ENCODE peak calls at places on chromosomes 2 and 18, in six cellular contexts. A is NCI-H510A, C is tibial artery, Z is NCI-H2171 treated with DMSO at 0.1 percent for 48 hours, D is NCI-H1105, N is mesenteric fat pad. U is an unnamed sample.

GRCh38 chr2:218252509-218253247 is 8.1 kb upstream of the GPBAR1 start:
- DNase-seq in A (no peak), C (no peak), Z (no peak), D (no peak), N (peak), U (peak)

GRCh38 chr2:133063792-133064191 is 393.8 kb upstream of the LYPD1 start:
- DNase-seq in A (no peak), C (no peak), Z (no peak), D (no peak), N (no peak), U (no peak)

GRCh38 chr18:8406486-8407250 is 202.6 kb upstream of the RAB12 start:
- DNase-seq in A (no peak), C (no peak), Z (no peak), D (no peak), N (no peak), U (no peak)

GRCh38 chr2:113157108-113157896 is 16.5 kb upstream of the PSD4 start:
- DNase-seq in A (peak), C (no peak), Z (peak), D (peak), N (peak), U (no peak)

GRCh38 chr2:171735991-171736710 is 48.9 kb downstream of the DYNC1I2 start:
- DNase-seq in A (no peak), C (no peak), Z (no peak), D (no peak), N (no peak), U (no peak)

GRCh38 chr18:48393170-48393569 is 16.0 kb downstream of the ZBTB7C start:
- DNase-seq in A (no peak), C (no peak), Z (no peak), D (no peak), N (no peak), U (no peak)

GRCh38 chr18:76679877-76680276 is 142.5 kb upstream of the ZNF236 start:
- DNase-seq in A (peak), C (no peak), Z (no peak), D (no peak), N (no peak), U (no peak)

GRCh38 chr2:224948859-224949258 is 93.4 kb downstream of the DOCK10 start:
- DNase-seq in A (no peak), C (peak), Z (no peak), D (no peak), N (no peak), U (no peak)

GRCh38 chr2:101446869-101447268 is 28.0 kb downstream of the RFX8 start:
- DNase-seq in A (no peak), C (no peak), Z (no peak), D (no peak), N (no peak), U (no peak)

GRCh38 chr2:218615868-218616315 is 8.2 kb downstream of the PLCD4 start:
- DNase-seq in A (no peak), C (no peak), Z (no peak), D (no peak), N (no peak), U (no peak)

GRCh38 chr2:233464056-233464455 is 102.5 kb downstream of the USP40 start:
- DNase-seq in A (no peak), C (no peak), Z (no peak), D (no peak), N (no peak), U (no peak)

GRCh38 chr18:25134858-25135257 is 217.1 kb downstream of the ZNF521 start:
- DNase-seq in A (no peak), C (no peak), Z (no peak), D (no peak), N (no peak), U (no peak)

GRCh38 chr2:226754821-226755536 is 44.6 kb downstream of the IRS1 start:
- DNase-seq in A (no peak), C (no peak), Z (no peak), D (no peak), N (no peak), U (no peak)

GRCh38 chr2:216792222-216793001 is 67.5 kb downstream of the TNP1 start:
- DNase-seq in A (peak), C (peak), Z (peak), D (no peak), N (no peak), U (peak)

GRCh38 chr2:95361216-95361980 is 41.1 kb upstream of the FAHD2A start:
- DNase-seq in A (no peak), C (peak), Z (no peak), D (no peak), N (peak), U (no peak)

GRCh38 chr2:176147790-176148496 is 3.4 kb upstream of the HOXD4 start:
- DNase-seq in A (no peak), C (no peak), Z (no peak), D (no peak), N (peak), U (no peak)

GRCh38 chr2:86336350-86337234 is 834 bp downstream of the REEP1 start:
- DNase-seq in A (no peak), C (no peak), Z (peak), D (no peak), N (no peak), U (no peak)

GRCh38 chr2:72182547-72183460 is 35.1 kb upstream of the CYP26B1 start:
- DNase-seq in A (no peak), C (no peak), Z (no peak), D (no peak), N (no peak), U (no peak)

GRCh38 chr2:196618661-196619060 is 20.9 kb upstream of the CCDC150 start:
- DNase-seq in A (no peak), C (no peak), Z (no peak), D (no peak), N (no peak), U (no peak)

GRCh38 chr2:239853706-239854327 is 171.3 kb downstream of the NDUFA10 start:
- DNase-seq in A (no peak), C (no peak), Z (no peak), D (no peak), N (no peak), U (no peak)

GRCh38 chr2:209974566-209974965 is 27.9 kb upstream of the RPE start:
- DNase-seq in A (no peak), C (no peak), Z (no peak), D (no peak), N (no peak), U (no peak)

GRCh38 chr2:125543968-125544514 is 1111.9 kb upstream of the GYPC start:
- DNase-seq in A (no peak), C (no peak), Z (no peak), D (no peak), N (no peak), U (no peak)

GRCh38 chr18:13418013-13418710 is 199.6 kb downstream of the LDLRAD4 start:
- DNase-seq in A (no peak), C (no peak), Z (no peak), D (no peak), N (no peak), U (no peak)

GRCh38 chr2:169173876-169174275 is 104.5 kb downstream of the DHRS9 start:
- DNase-seq in A (no peak), C (no peak), Z (no peak), D (peak), N (no peak), U (no peak)

GRCh38 chr2:72973566-72974435 is 56.5 kb downstream of the EMX1 start:
- DNase-seq in A (peak), C (no peak), Z (peak), D (peak), N (no peak), U (no peak)

GRCh38 chr2:237995036-237995435 is 28.2 kb downstream of the UBE2F start:
- DNase-seq in A (no peak), C (no peak), Z (no peak), D (no peak), N (no peak), U (no peak)

GRCh38 chr2:69186614-69187013 is 173.6 kb downstream of the ANTXR1 start:
- DNase-seq in A (no peak), C (no peak), Z (no peak), D (no peak), N (no peak), U (no peak)

GRCh38 chr2:215314896-215315295 is 3.0 kb downstream of the ATIC start:
- DNase-seq in A (no peak), C (no peak), Z (no peak), D (no peak), N (no peak), U (no peak)

GRCh38 chr2:102686479-102687439 is 67.4 kb downstream of the SLC9A2 start:
- DNase-seq in A (no peak), C (no peak), Z (no peak), D (no peak), N (no peak), U (no peak)

GRCh38 chr18:69752737-69753380 is 194.8 kb downstream of the CD226 start:
- DNase-seq in A (no peak), C (no peak), Z (no peak), D (no peak), N (no peak), U (no peak)

GRCh38 chr18:12409466-12409865 is 1.7 kb downstream of the PRELID3A start:
- DNase-seq in A (no peak), C (no peak), Z (no peak), D (no peak), N (no peak), U (no peak)

GRCh38 chr2:54955674-54956391 is 94.4 kb downstream of the RTN4 start:
- DNase-seq in A (no peak), C (no peak), Z (no peak), D (no peak), N (no peak), U (no peak)

GRCh38 chr2:185291035-185291647 is 447.5 kb upstream of the FSIP2 start:
- DNase-seq in A (peak), C (no peak), Z (peak), D (no peak), N (no peak), U (no peak)